ENCODE peak calls at places on chromosomes 3 and 15, in seven cellular contexts. J is HEK293T; W is left colon; N is sciatic nerve; L is activated CD4-positive, alpha-beta T cell treated with anti-CD3 and anti-CD28 coated beads, Interleukin-2, amount 10 ng/mL, durations not matched to agents 7 days and 5 days; X is fibroblast of villous mesenchyme; T is uterus. V is an unnamed sample.

GRCh38 chr3:85475346-85475745 is 516.6 kb downstream of the CADM2 start:
- DNase-seq in J (no peak), W (no peak), N (no peak), L (no peak), X (no peak), T (no peak), V (no peak)

GRCh38 chr3:38247366-38248035 is 18.1 kb upstream of the SLC22A13 start:
- DNase-seq in J (peak), W (no peak), N (no peak), L (no peak), X (peak), T (no peak), V (no peak)

GRCh38 chr15:96160269-96160668 is 170.2 kb upstream of the NR2F2 start:
- DNase-seq in J (no peak), W (no peak), N (peak), L (no peak), X (peak), T (peak), V (no peak)

GRCh38 chr15:73346735-73347312 is 21.9 kb downstream of the HCN4 start:
- DNase-seq in J (peak), W (peak), N (peak), L (peak), X (peak), T (peak), V (no peak)

GRCh38 chr3:170344971-170345370 is 12.5 kb upstream of the SKIL start:
- DNase-seq in J (no peak), W (no peak), N (no peak), L (no peak), X (no peak), T (no peak), V (no peak)

GRCh38 chr3:149197669-149198068 is 24.0 kb downstream of the CP start:
- DNase-seq in J (no peak), W (no peak), N (no peak), L (no peak), X (no peak), T (no peak), V (no peak)

GRCh38 chr15:48149858-48150257 is 28.2 kb downstream of the MYEF2 start:
- DNase-seq in J (no peak), W (no peak), N (no peak), L (no peak), X (no peak), T (no peak), V (no peak)

GRCh38 chr3:168582503-168582902 is 486.8 kb upstream of the GOLIM4 start:
- DNase-seq in J (no peak), W (no peak), N (no peak), L (no peak), X (no peak), T (no peak), V (no peak)

GRCh38 chr15:92091155-92091734 is 237.7 kb downstream of the SLCO3A1 start:
- DNase-seq in J (peak), W (no peak), N (no peak), L (no peak), X (peak), T (no peak), V (peak)

GRCh38 chr15:34102175-34102925 is 467 bp downstream of the PGBD4 start:
- DNase-seq in J (no peak), W (no peak), N (no peak), L (no peak), X (no peak), T (no peak), V (no peak)

GRCh38 chr15:101255615-101256350 is 3.9 kb upstream of the CHSY1 start:
- DNase-seq in J (no peak), W (no peak), N (no peak), L (no peak), X (peak), T (no peak), V (no peak)

GRCh38 chr3:59210260-59210659 is 160.4 kb upstream of the CFAP20DC start:
- DNase-seq in J (no peak), W (no peak), N (no peak), L (no peak), X (no peak), T (no peak), V (no peak)

GRCh38 chr3:28788571-28788970 is 439.9 kb upstream of the AZI2 start:
- DNase-seq in J (no peak), W (no peak), N (no peak), L (no peak), X (no peak), T (no peak), V (no peak)

GRCh38 chr3:144463916-144464315 is 492.3 kb downstream of the DIPK2A start:
- DNase-seq in J (no peak), W (no peak), N (no peak), L (no peak), X (no peak), T (no peak), V (no peak)

GRCh38 chr3:72310028-72310987 is 525.4 kb upstream of the PROK2 start:
- DNase-seq in J (peak), W (peak), N (no peak), L (peak), X (peak), T (no peak), V (no peak)

GRCh38 chr15:68407886-68408500 is 24.0 kb downstream of the ITGA11 start:
- DNase-seq in J (no peak), W (no peak), N (no peak), L (no peak), X (no peak), T (no peak), V (no peak)

GRCh38 chr3:122415762-122416654 is at the start of gene WDR5B:
- DNase-seq in J (peak), W (peak), N (peak), L (peak), X (peak), T (peak), V (no peak)

GRCh38 chr3:184815046-184815930 is 3.3 kb downstream of the VPS8 start:
- DNase-seq in J (no peak), W (no peak), N (no peak), L (peak), X (peak), T (no peak), V (no peak)

GRCh38 chr3:20254268-20255117 is 68.5 kb upstream of the SGO1 start:
- DNase-seq in J (no peak), W (no peak), N (no peak), L (no peak), X (no peak), T (no peak), V (no peak)

GRCh38 chr3:31403197-31403596 is 129.5 kb upstream of the STT3B start:
- DNase-seq in J (no peak), W (no peak), N (no peak), L (no peak), X (no peak), T (no peak), V (no peak)

GRCh38 chr15:88788036-88788435 is 15.2 kb upstream of the ACAN start:
- DNase-seq in J (no peak), W (no peak), N (no peak), L (no peak), X (no peak), T (no peak), V (no peak)

GRCh38 chr3:4416961-4417360 is 50.1 kb downstream of the SUMF1 start:
- DNase-seq in J (no peak), W (no peak), N (no peak), L (no peak), X (peak), T (peak), V (no peak)

GRCh38 chr3:53880396-53881345 is 1.3 kb downstream of the ACTR8 start:
- DNase-seq in J (no peak), W (no peak), N (no peak), L (no peak), X (peak), T (no peak), V (no peak)

GRCh38 chr15:101115887-101116680 is 135.8 kb downstream of the CHSY1 start:
- DNase-seq in J (no peak), W (no peak), N (peak), L (no peak), X (peak), T (peak), V (peak)

GRCh38 chr3:46893146-46893748 is 15.7 kb downstream of the PTH1R start:
- DNase-seq in J (no peak), W (no peak), N (no peak), L (no peak), X (no peak), T (no peak), V (no peak)